ENCODE peak calls at places on chromosomes 5 and 9, in ten cellular contexts. Y, C, T, O, X, N, G, F, W and S are unnamed samples.

GRCh38 chr5:131364507-131365050 is 100.7 kb downstream of the CDC42SE2 start:
- DNase-seq in Y (no peak), C (no peak), T (no peak), O (peak; percentile 39), X (no peak), N (no peak), G (no peak), F (no peak), W (no peak), S (no peak)

GRCh38 chr5:109877670-109878045 is 187.9 kb downstream of the MAN2A1 start:
- DNase-seq in Y (peak; percentile 64), C (no peak), T (no peak), O (no peak), X (no peak), N (peak; percentile 24), G (no peak), F (no peak), W (no peak), S (peak; percentile 34)

GRCh38 chr9:34591091-34591910 is 1.8 kb upstream of the CNTFR start:
- DNase-seq in Y (peak; percentile 58), C (peak; percentile 61), T (peak; percentile 79), O (peak; percentile 67), X (peak; percentile 95), N (peak; percentile 60), G (peak; percentile 80), F (peak; percentile 95), W (peak; percentile 90), S (peak; percentile 91)

GRCh38 chr5:83636141-83636540 is 84.5 kb downstream of the HAPLN1 start:
- DNase-seq in Y (peak; percentile 71), C (peak; percentile 57), T (peak; percentile 33), O (no peak), X (no peak), N (peak; percentile 13), G (no peak), F (no peak), W (no peak), S (peak; percentile 12)

GRCh38 chr5:174935854-174936474 is 211.6 kb downstream of the MSX2 start:
- DNase-seq in Y (peak; percentile 39), C (peak; percentile 38), T (peak; percentile 49), O (peak; percentile 13), X (no peak), N (peak; percentile 30), G (no peak), F (peak; percentile 81), W (peak; percentile 54), S (peak; percentile 62)

GRCh38 chr9:115673599-115673998 is 480.0 kb upstream of the PAPPA start:
- DNase-seq in Y (peak; percentile 84), C (peak; percentile 67), T (peak; percentile 85), O (no peak), X (no peak), N (peak; percentile 75), G (no peak), F (no peak), W (no peak), S (peak; percentile 58)

GRCh38 chr9:126347911-126348760 is 21.5 kb downstream of the MVB12B start:
- DNase-seq in Y (no peak), C (no peak), T (no peak), O (no peak), X (no peak), N (no peak), G (no peak), F (no peak), W (no peak), S (no peak)

GRCh38 chr5:81751836-81752643 is 1.1 kb upstream of the SSBP2 start:
- DNase-seq in Y (no peak), C (no peak), T (no peak), O (no peak), X (no peak), N (no peak), G (peak; percentile 43), F (no peak), W (no peak), S (peak; percentile 49)

GRCh38 chr5:141343242-141343952 is at the start of gene PCDHGA3:
- DNase-seq in Y (peak; percentile 65), C (peak; percentile 58), T (peak; percentile 73), O (peak; percentile 9), X (no peak), N (peak; percentile 71), G (no peak), F (no peak), W (no peak), S (peak; percentile 45)
- H3K4me3 ChIP-seq in Y (peak within 1 kb of the TSS; percentile 54), C (peak within 1 kb of the TSS; percentile 38), T (peak within 1 kb of the TSS; percentile 35), O (no peak within 1 kb of the TSS), X (peak within 1 kb of the TSS; percentile 26), N (peak within 1 kb of the TSS; percentile 48), G (no peak within 1 kb of the TSS), F (no peak within 1 kb of the TSS), W (peak within 1 kb of the TSS; percentile 49), S (peak within 1 kb of the TSS; percentile 41)

DNA sequence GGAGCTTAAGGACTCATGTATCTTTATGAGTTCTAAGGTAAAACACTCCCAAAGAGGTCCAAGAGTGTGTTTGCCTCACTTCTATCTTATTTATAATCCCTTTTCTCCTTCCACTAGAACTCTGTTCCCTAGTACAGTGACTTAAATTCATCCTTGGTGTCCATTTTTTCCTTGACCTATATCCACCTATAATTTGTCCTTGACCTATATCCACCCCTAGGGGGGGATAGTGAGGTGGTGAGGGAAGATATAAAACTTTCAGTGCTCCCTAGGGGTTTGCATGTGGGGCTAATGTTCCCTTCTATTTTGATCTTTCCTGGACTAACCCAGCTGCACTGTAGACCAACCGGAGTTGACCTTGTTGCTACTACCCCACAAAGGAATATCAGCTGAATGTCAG is 83.5 kb upstream of the GNAQ start:
- DNase-seq in Y (no peak), C (no peak), T (peak; percentile 31), O (no peak), X (no peak), N (no peak), G (no peak), F (no peak), W (no peak), S (peak; percentile 15)
- TF ChIP-seq CTCF in Y (peak; percentile 43), C (peak; percentile 52), T (peak; percentile 48), O (no peak), X (no peak), N (peak; percentile 23), G (no peak), F (peak; percentile 46), W (no peak), S (peak; percentile 12)

DNA sequence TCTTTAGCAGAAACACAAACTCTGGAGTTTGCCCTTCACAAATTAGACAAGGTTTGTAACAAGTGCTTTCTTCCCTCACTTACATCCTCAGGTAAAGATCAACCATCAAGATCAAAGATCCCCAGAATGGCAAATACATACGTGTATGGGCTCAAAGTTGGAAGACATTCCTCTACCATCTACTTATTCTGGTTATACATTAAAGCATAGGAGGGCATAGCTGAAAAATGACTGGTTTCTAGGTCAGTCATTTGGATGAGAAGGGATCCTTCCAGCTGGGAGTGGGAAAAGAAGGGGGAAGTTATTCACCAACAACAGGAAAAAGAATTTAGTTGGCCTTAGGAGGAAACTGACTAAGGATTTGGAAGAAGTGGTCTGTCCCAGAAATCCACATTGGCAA is 1.9 kb downstream of the DAB2 start:
- DNase-seq in Y (no peak), C (no peak), T (no peak), O (no peak), X (no peak), N (no peak), G (no peak), F (no peak), W (no peak), S (no peak)
- H3K4me3 ChIP-seq in Y (peak overlapping the region; percentile 96), C (peak overlapping the region; percentile 83), T (peak overlapping the region; percentile 80), O (no peak overlapping the region), X (peak overlapping the region; percentile 70), N (peak overlapping the region; percentile 99), G (no peak overlapping the region), F (peak overlapping the region; percentile 56), W (peak overlapping the region; percentile 71), S (peak overlapping the region; percentile 80)

DNA sequence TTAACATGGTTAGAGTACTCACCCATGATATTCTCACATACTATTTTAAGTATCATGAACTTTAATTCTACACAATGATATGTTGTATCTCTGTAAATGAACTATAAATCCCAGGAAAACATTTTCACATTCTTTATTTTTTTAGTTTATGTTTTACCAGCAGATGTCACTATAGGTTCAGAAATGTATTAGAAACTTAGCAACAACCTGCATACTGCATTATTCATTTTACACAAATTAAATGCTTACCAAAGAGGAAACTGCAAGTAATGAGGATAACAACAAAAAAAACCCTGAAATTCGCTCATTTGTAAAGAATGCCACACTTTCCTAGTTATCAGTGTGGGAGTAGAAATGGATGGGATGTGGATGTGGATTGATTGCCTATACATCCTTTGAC is 217.5 kb upstream of the OTULINL start:
- DNase-seq in Y (no peak), C (no peak), T (no peak), O (no peak), X (no peak), N (no peak), G (no peak), F (no peak), W (no peak), S (peak; percentile 23)
- TF ChIP-seq CTCF in Y (no peak), C (no peak), T (no peak), O (no peak), X (no peak), N (peak; percentile 15), G (no peak), F (no peak), W (no peak), S (no peak)